ENCODE peak calls at places on chromosomes 11 and 22, in six cellular contexts. W, L, G, F, Q and M are unnamed samples. For H3K36me3, the result is how much of the 10 kb centered on the place peaks cover.

GRCh38 chr11:8839957-8840945 is 70.7 kb upstream of the AKIP1 start:
- DNase-seq in W (no peak), Q (no peak), F (no peak), L (no peak), G (peak), M (no peak)

GRCh38 chr11:108857382-108857781 is 192.5 kb downstream of the DDX10 start:
- DNase-seq in W (no peak), Q (no peak), F (no peak), G (no peak), L (no peak), M (no peak)

GRCh38 chr22:46320166-46320710 is 15.3 kb upstream of the TRMU start:
- DNase-seq in F (no peak), W (no peak), Q (no peak), G (no peak), L (no peak), M (no peak)

GRCh38 chr11:77081976-77082836 is 15.4 kb downstream of the CAPN5 start:
- DNase-seq in F (peak), W (no peak), Q (no peak), G (no peak), L (peak), M (no peak)

GRCh38 chr22:24525416-24526037 is 29.4 kb downstream of the GUCD1 start:
- DNase-seq in F (no peak), W (peak), Q (peak), L (peak), G (peak), M (peak)

GRCh38 chr22:35863432-35863831 is 145.8 kb downstream of the APOL5 start:
- DNase-seq in W (no peak), Q (no peak), L (no peak), G (no peak), F (no peak), M (no peak)

GRCh38 chr11:44753965-44754645 is 27.3 kb downstream of the TSPAN18 start:
- DNase-seq in F (no peak), G (no peak), L (no peak), Q (no peak), W (no peak), M (no peak)

GRCh38 chr22:45092644-45093043 is 71.1 kb upstream of the NUP50 start:
- DNase-seq in G (no peak), F (no peak), L (no peak), Q (no peak), W (no peak), M (no peak)

GRCh38 chr22:41573677-41574264 is 13.0 kb downstream of the CSDC2 start:
- DNase-seq in L (no peak), Q (no peak), F (no peak), W (no peak), G (no peak), M (no peak)

GRCh38 chr11:60334005-60334620 is 7.1 kb downstream of the MS4A6E start:
- DNase-seq in G (peak), Q (peak), F (no peak), L (no peak), W (peak), M (peak)

GRCh38 chr11:46239801-46240061 is 37.7 kb upstream of the CREB3L1 start:
- DNase-seq in L (no peak), W (no peak), Q (no peak), F (no peak), G (peak), M (no peak)

GRCh38 chr11:69411257-69411924 is 70.1 kb upstream of the LINC01488 start:
- DNase-seq in W (no peak), F (no peak), L (no peak), Q (no peak), G (no peak), M (no peak)

GRCh38 chr22:43996170-43996980 is 27.7 kb upstream of the PARVB start:
- DNase-seq in W (peak), G (no peak), L (no peak), Q (no peak), F (no peak), M (peak)

GRCh38 chr22:42919199-42919598 is 62.1 kb upstream of the ARFGAP3 start:
- DNase-seq in F (no peak), L (no peak), G (no peak), Q (no peak), W (no peak), M (no peak)

GRCh38 chr22:44372611-44373010 is 59.9 kb upstream of the SHISAL1 start:
- DNase-seq in Q (no peak), L (no peak), G (no peak), F (peak), W (no peak), M (no peak)

GRCh38 chr22:50437511-50438304 is 37.1 kb downstream of the SBF1 start:
- DNase-seq in G (no peak), F (peak), Q (no peak), L (no peak), W (no peak), M (no peak)

GRCh38 chr11:76885390-76886097 is 24.8 kb downstream of the ACER3 start:
- DNase-seq in W (no peak), L (no peak), F (peak), G (no peak), Q (peak), M (no peak)

GRCh38 chr22:22088658-22089458 is 106.3 kb upstream of the TOP3B start:
- DNase-seq in F (no peak), L (no peak), W (no peak), G (no peak), Q (no peak), M (no peak)

GRCh38 chr22:32044913-32045312 is 1.9 kb downstream of the SLC5A1 start:
- DNase-seq in Q (no peak), F (no peak), G (no peak), L (no peak), W (no peak), M (no peak)

GRCh38 chr22:39500101-39500500 is 2.0 kb upstream of the MIEF1 start:
- DNase-seq in G (no peak), Q (no peak), W (no peak), L (no peak), F (no peak), M (no peak)

GRCh38 chr22:25397616-25398015 is 166.9 kb upstream of the GRK3 start:
- DNase-seq in W (no peak), G (no peak), L (no peak), F (no peak), Q (no peak), M (no peak)

GRCh38 chr11:15927866-15928217 is 428.5 kb downstream of the SOX6 start:
- DNase-seq in L (no peak), F (no peak), G (no peak), W (no peak), Q (no peak), M (no peak)

GRCh38 chr11:107752954-107753822 is 41.3 kb upstream of the SLN start:
- DNase-seq in L (no peak), Q (no peak), W (no peak), G (no peak), F (no peak), M (no peak)

GRCh38 chr11:60265373-60266214 is 14.9 kb upstream of the MS4A4A start:
- DNase-seq in W (no peak), Q (peak), L (no peak), G (peak), F (no peak), M (no peak)

GRCh38 chr11:85628771-85629341 is 463 bp downstream of the TMEM126B start:
- DNase-seq in Q (no peak), W (no peak), F (no peak), G (no peak), L (no peak), M (no peak)

GRCh38 chr22:29751139-29751538 is 15.7 kb downstream of the ZMAT5 start:
- DNase-seq in Q (no peak), G (no peak), W (no peak), F (no peak), L (no peak), M (no peak)

DNA sequence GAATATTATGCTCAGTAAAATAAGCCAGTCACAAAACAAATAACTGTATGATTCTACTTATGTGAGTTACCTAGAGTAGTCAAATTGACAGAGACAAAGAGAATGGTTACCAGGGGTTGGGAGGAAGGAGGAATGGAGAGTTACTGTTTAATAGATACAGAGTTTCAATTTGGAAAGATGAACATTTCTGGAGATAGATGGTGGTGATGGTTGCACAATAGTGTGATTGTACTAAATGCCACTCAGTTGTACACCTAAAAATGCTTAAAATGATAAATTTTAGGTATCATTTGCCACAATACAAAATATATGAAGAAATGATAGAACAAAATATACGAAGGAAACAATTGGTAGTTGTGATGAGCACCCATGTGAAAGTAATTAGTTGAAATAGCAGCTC is 43.4 kb downstream of the PDHX start:
- DNase-seq in W (no peak), G (no peak), L (no peak), Q (no peak), F (no peak), M (no peak)
- H3K36me3 ChIP-seq in W (under half), G (under half), L (under half), Q (under half), F (under half), M (under half)

DNA sequence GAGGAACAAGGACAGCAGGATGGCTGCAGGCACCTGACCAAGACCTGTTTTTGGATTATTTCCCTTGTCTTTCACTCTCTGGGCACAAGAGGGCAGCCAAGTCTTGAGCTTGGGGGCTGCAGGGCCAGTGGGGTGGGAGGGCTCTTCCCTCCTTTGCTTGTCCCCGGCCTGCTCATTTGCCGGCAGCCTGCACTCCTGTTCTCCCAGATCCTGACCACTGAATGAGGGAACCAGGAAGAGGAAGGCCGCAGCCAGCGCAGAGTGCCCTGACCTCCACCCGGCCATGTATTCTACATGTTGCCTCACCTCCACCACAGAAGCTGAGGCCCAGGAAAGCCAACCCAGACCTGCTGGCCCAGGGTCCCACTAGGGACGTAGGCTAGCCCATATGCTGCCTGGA is 15.5 kb upstream of the NNMT start:
- DNase-seq in L (no peak), F (no peak), Q (peak), G (peak), W (no peak), M (no peak)
- H3K4me3 ChIP-seq in L (no peak), F (no peak), Q (no peak), G (no peak), W (no peak), M (no peak)

GRCh38 chr22:27866136-27867091 is 52.6 kb downstream of the PITPNB start:
- DNase-seq in Q (no peak), W (no peak), L (no peak), F (no peak), G (no peak), M (no peak)

GRCh38 chr22:27867114-27867957 is 51.7 kb downstream of the PITPNB start:
- DNase-seq in F (no peak), L (no peak), W (no peak), Q (peak), G (no peak), M (no peak)

GRCh38 chr22:27870234-27871191 is 48.5 kb downstream of the PITPNB start:
- DNase-seq in Q (no peak), L (no peak), F (no peak), W (no peak), G (no peak), M (no peak)

GRCh38 chr22:27867958-27868737 is 50.9 kb downstream of the PITPNB start:
- DNase-seq in G (no peak), Q (no peak), L (no peak), F (no peak), W (no peak), M (no peak)

DNA sequence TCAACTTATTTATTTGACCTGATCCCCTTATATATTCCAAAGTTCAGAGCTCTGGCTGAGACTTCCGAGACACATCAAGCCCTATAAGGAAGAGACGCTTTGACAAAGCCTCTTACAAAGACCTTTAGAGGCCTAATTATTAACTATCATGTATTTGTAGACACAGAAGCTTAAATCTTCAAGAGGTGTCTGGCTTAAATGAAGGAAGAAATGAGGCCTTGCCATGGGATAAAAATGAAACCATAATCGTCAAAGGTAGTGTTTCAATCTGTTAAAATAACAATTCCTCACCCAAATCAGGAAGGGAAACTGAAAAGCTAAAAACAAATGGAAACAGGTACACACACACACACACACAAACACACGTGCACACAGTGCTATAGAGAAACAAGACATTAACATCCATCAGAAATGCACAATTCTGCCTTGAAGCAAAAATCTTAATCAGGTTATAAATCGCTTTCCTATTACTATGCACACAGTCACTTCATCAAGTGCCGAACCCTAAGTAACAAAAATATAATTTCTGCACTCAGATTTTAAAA is 50.2 kb downstream of the PITPNB start:
- DNase-seq in Q (no peak), F (no peak), L (no peak), G (no peak), W (no peak), M (no peak)
- H3K36me3 ChIP-seq in Q (under half), F (half or more), L (under half), G (under half), W (under half), M (under half)

GRCh38 chr11:13010737-13011342 is 1.7 kb downstream of the RASSF10 start:
- DNase-seq in L (no peak), F (no peak), W (no peak), Q (no peak), G (no peak), M (no peak)
- H3K4me3 ChIP-seq in L (peak), F (no peak), W (no peak), Q (no peak), G (no peak), M (no peak)

GRCh38 chr22:36923458-36923784 is 10.0 kb downstream of the CSF2RB start:
- DNase-seq in F (no peak), W (no peak), G (no peak), Q (no peak), L (no peak), M (no peak)
- H3K36me3 ChIP-seq in F (under half), W (under half), G (under half), Q (under half), L (under half), M (under half)

GRCh38 chr11:112318193-112318592 is 57.5 kb upstream of the PLET1 start:
- DNase-seq in G (no peak), L (no peak), W (no peak), Q (peak), F (no peak), M (no peak)

GRCh38 chr11:112316971-112317370 is 56.3 kb upstream of the PLET1 start:
- DNase-seq in G (no peak), L (no peak), W (no peak), F (no peak), Q (peak), M (no peak)

GRCh38 chr11:112315861-112316739 is 55.4 kb upstream of the PLET1 start:
- DNase-seq in W (no peak), L (no peak), G (no peak), F (no peak), Q (no peak), M (no peak)

GRCh38 chr11:112320668-112321067 is 60.0 kb upstream of the PLET1 start:
- DNase-seq in W (no peak), F (peak), L (peak), G (peak), Q (peak), M (no peak)

DNA sequence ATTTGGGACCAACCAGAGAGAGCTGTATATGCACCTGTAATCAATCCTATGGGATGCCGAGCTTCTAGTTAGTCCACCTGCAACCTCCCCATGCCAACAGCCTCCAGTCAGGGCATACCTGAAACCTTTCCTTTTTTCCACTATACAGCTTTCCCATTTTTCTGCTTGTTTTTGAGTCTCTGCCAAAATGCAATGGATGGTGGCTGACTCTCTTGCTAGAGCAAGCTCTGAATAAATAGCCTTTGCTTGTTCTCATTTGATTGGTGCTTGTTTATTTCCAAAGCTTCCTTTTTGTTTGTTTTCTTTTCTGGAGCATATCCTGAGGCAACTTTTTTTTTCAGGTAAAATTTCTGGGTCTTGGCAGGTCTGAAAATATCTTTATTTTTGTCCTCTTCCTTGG is 58.0 kb upstream of the PLET1 start:
- DNase-seq in F (no peak), W (no peak), Q (no peak), L (no peak), G (no peak), M (no peak)
- H3K4me3 ChIP-seq in F (no peak), W (no peak), Q (no peak), L (no peak), G (no peak), M (no peak)

GRCh38 chr11:67611165-67611564 is 4.4 kb downstream of the NDUFV1 start:
- DNase-seq in W (no peak), L (no peak), G (no peak), Q (no peak), F (no peak), M (no peak)
- H3K36me3 ChIP-seq in W (under half), L (under half), G (under half), Q (under half), F (under half), M (under half)

GRCh38 chr11:68298659-68299516 is 13.5 kb upstream of the LRP5 start:
- DNase-seq in F (no peak), G (no peak), L (no peak), Q (no peak), W (no peak), M (no peak)

GRCh38 chr11:68297052-68297378 is 15.4 kb upstream of the LRP5 start:
- DNase-seq in L (no peak), Q (no peak), F (no peak), G (no peak), W (no peak), M (no peak)

GRCh38 chr11:68297494-68297811 is 14.9 kb upstream of the LRP5 start:
- DNase-seq in W (no peak), Q (no peak), G (no peak), L (no peak), F (no peak), M (no peak)

GRCh38 chr11:68296344-68297051 is 15.9 kb upstream of the LRP5 start:
- DNase-seq in G (no peak), L (no peak), F (no peak), W (no peak), Q (no peak), M (no peak)

DNA sequence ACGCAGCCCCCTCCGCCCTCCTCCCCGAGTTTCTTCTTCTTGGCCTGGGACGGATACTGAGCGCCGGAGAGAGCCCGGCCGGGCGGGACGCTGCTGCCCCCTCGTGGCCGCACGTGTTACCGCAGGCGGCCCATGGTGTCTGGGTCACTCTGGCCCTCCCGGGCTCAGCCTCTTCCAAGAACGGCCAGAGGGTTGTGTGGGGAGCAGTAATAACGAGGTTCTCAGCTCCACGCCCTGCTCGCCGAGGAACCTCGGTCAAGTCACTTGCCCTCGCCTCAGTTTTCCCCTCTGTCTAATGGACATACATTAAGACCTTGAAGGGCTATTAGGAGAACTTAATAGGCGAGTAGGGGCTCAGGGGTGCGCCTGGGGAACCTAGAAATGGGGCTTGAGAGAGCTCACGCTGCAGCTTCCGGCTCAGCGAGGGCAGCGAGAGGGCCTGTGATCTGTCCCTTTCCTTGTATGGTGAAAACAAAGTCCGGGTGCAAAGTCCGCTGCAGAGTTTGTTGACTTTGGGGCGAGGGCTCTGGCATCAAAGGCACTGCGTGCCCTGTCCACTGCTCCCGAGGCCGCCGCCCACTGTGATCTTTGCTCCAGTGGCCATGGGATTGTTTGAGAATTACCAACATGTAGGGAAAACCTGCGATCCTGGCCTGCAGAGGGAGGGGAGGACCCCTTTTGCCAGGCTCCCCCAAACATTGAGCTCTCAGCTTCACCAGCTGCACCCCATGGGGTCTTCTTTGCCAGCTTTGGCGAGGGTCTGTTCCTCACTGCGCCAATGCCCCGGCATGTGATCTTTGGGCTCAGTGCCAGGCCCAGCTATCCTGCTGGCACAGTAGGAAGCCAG is 14.4 kb upstream of the LRP5 start:
- DNase-seq in Q (peak), F (no peak), W (peak), L (peak), G (peak), M (peak)
- H3K4me3 ChIP-seq in Q (no peak), F (no peak), W (no peak), L (no peak), G (no peak), M (no peak)

GRCh38 chr22:27768027-27768640 is 33.4 kb downstream of the MN1 start:
- DNase-seq in G (no peak), L (no peak), F (no peak), Q (no peak), W (no peak), M (no peak)
- H3K36me3 ChIP-seq in G (under half), L (under half), F (under half), Q (under half), W (under half), M (under half)